ENCODE peak calls at places on chromosomes 12 and 14, in six cellular contexts. G, H, Q, W, P and I are unnamed samples.

GRCh38 chr12:51910168-51910567 is 2.9 kb downstream of the ACVRL1 start:
- DNase-seq in H (no peak), G (no peak), P (peak), W (no peak), Q (no peak), I (no peak)

GRCh38 chr14:96362071-96362964 is 823 bp downstream of the ATG2B start:
- DNase-seq in G (peak), Q (peak), W (peak), H (peak), P (peak), I (peak)

GRCh38 chr12:1842183-1842904 is 22.0 kb downstream of the LRTM2 start:
- DNase-seq in P (peak), H (no peak), G (peak), Q (peak), W (no peak), I (no peak)

GRCh38 chr12:27179399-27180214 is 64.5 kb upstream of the STK38L start:
- DNase-seq in G (no peak), H (no peak), W (no peak), Q (no peak), P (no peak), I (peak)

GRCh38 chr12:24378548-24379011 is 429.1 kb upstream of the SOX5 start:
- DNase-seq in H (peak), W (no peak), Q (no peak), P (no peak), G (no peak), I (no peak)

GRCh38 chr12:90909069-90909676 is 45.8 kb downstream of the CCER1 start:
- DNase-seq in G (no peak), Q (no peak), W (peak), P (no peak), H (peak), I (peak)

GRCh38 chr14:68757618-68758081 is 35.2 kb downstream of the ZFP36L1 start:
- DNase-seq in G (peak), H (no peak), P (no peak), Q (no peak), W (no peak), I (no peak)

GRCh38 chr14:39266589-39266870 is 32.8 kb downstream of the MIA2 start:
- DNase-seq in Q (peak), H (no peak), G (no peak), W (no peak), P (peak), I (no peak)

GRCh38 chr12:87930033-87930432 is 99.2 kb downstream of the C12orf50 start:
- DNase-seq in P (no peak), W (no peak), G (no peak), H (no peak), Q (no peak), I (no peak)

GRCh38 chr12:85688837-85689236 is 147.4 kb downstream of the RASSF9 start:
- DNase-seq in W (no peak), P (no peak), G (no peak), Q (no peak), H (peak), I (no peak)

GRCh38 chr14:105281354-105282097 is 19.3 kb downstream of the BRF1 start:
- DNase-seq in Q (no peak), G (no peak), H (peak), P (no peak), W (peak), I (no peak)

GRCh38 chr12:1544991-1545700 is 49.2 kb downstream of the FBXL14 start:
- DNase-seq in W (no peak), H (peak), P (no peak), G (no peak), Q (no peak), I (no peak)

DNA sequence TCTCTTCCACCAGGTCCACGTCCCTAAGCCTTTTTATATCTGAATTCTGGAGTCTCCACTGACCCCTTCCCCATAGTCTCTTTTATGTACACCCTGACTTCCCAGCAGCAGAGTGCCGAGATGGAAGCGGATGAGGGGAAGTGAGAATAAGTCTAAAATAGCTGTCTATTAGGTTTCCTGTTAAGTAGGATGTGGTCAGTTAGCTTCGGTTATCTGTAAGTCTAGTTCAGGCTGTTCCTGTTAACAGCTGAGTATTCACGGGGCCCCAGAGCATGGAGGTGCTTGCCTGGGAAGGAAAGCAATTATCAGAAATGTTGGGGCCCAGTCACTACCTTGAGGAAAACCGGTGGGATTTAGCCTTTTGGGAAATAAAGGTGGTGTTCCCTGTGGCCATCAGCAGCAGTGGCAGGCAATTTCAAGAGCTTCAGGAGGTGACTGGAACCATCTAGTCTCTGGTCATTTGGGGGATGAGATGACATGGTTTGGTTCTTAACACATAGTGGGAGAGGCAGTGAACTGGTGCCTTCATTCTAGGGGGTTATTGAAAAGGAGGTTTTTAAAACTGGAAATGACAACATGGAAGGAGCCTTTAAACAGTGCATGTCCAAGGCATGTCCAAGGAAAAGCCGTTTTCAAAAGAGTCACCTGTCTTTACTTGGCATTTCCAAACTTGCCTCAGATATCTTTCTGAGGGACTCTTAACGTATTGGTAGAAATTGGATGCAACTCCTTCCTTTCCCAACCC is 21.8 kb downstream of the CHST11 start:
- DNase-seq in W (no peak), Q (peak), H (no peak), P (no peak), G (peak), I (no peak)
- TF ChIP-seq POLR2AphosphoS5 in W (no peak), Q (peak), H (no peak), P (no peak), G (no peak), I (no peak)

GRCh38 chr12:104136577-104136976 is 1.4 kb downstream of the NFYB start:
- DNase-seq in W (no peak), G (no peak), P (no peak), Q (no peak), H (no peak), I (no peak)

GRCh38 chr12:104138747-104139186 is 757 bp upstream of the NFYB start:
- DNase-seq in Q (peak), P (peak), W (no peak), G (no peak), H (peak), I (no peak)

GRCh38 chr12:104137175-104137901 is 672 bp downstream of the NFYB start:
- DNase-seq in H (peak), P (peak), Q (peak), G (peak), W (peak), I (peak)

GRCh38 chr12:104134882-104135281 is 3.1 kb downstream of the NFYB start:
- DNase-seq in W (no peak), Q (no peak), G (no peak), P (no peak), H (no peak), I (no peak)

DNA sequence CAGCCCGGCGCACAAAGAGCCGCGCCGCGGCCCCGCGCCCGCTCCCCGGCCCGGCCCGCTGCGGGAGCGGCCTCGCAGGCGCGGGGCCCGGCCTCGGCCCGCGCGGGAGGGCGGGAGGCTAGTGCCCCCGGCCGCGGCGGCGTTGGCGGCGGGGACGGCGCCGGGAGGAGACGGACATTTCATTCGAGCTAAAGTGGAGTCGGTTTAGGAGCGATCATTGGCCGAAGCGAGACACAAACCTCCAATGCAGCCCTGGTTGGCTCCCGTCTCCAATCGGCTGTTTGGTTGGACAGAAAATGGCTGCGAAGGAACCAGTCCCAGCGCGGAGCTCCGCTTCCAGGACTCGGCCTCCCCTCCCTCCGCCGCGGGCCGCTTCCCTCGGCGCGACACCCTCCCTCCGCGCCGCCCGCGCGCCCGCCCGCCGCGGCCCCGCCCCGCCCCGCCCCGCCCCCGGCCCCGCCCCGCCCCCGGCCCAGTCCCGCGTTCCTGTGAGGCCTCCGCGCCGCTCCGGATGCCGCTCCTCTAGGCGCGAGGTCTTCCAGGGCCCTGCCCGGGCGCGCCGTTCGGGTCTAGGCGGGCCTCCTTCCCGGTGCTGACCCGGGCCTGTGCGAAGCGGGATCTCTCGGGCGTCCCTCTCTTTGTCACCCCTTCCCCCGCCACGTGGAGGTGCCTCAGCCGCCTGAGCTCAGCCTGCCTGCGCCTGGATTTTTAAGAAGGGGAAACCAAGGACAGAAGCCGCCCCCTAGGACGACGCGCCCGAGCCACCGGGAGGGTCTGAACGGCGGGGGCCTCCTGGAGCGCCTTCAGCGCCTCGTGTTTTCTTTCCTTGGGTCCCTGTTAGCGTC is at the start of gene NFYB:
- DNase-seq in P (peak), H (peak), Q (peak), G (peak), W (peak), I (peak)
- TF ChIP-seq POLR2AphosphoS5 in P (no peak), H (peak), Q (peak), G (peak), W (peak), I (peak)

GRCh38 chr14:80941241-80942157 is at the start of gene CEP128:
- DNase-seq in Q (peak), H (peak), P (peak), G (peak), W (peak), I (peak)
- TF ChIP-seq POLR2AphosphoS5 in Q (peak), H (peak), P (no peak), G (peak), W (peak), I (no peak)

DNA sequence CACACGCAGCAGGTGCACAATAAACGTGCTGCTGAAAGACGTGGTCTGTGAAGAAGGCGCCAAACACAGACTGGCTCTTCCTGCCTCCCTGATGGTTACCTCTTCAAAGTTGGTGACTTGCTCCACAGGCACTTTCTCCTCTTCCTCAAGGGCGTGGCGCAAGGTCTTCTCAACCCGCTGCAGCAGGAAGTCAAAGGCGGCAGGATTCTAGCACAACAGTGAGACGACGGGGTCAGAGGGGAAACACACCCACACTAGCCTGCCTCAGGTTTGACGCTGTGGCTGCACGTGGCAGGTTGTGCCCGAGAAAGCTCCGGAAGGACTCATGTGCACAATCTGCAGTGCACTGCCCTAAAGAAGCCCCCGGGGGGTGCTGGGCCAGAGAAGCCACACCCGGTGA is 15.0 kb downstream of the POLE start:
- DNase-seq in H (no peak), G (no peak), W (no peak), Q (no peak), P (no peak), I (no peak)
- TF ChIP-seq POLR2AphosphoS5 in H (no peak), G (peak), W (no peak), Q (no peak), P (no peak), I (no peak)

GRCh38 chr12:54413284-54414190 is 5.5 kb downstream of the ITGA5 start:
- DNase-seq in H (no peak), Q (peak), G (peak), P (peak), W (no peak), I (peak)

GRCh38 chr12:54412348-54412747 is 6.7 kb downstream of the ITGA5 start:
- DNase-seq in P (peak), H (no peak), Q (no peak), W (no peak), G (peak), I (no peak)

GRCh38 chr12:54409267-54409666 is 9.8 kb downstream of the ITGA5 start:
- DNase-seq in P (no peak), Q (no peak), G (no peak), H (no peak), W (no peak), I (no peak)

GRCh38 chr12:54412786-54413185 is 6.3 kb downstream of the ITGA5 start:
- DNase-seq in W (no peak), G (peak), H (no peak), Q (no peak), P (no peak), I (no peak)

GRCh38 chr12:54411398-54412241 is 7.4 kb downstream of the ITGA5 start:
- DNase-seq in Q (peak), W (no peak), P (peak), H (peak), G (peak), I (no peak)
- TF ChIP-seq POLR2AphosphoS5 in Q (no peak), W (no peak), P (no peak), H (no peak), G (no peak), I (no peak)

DNA sequence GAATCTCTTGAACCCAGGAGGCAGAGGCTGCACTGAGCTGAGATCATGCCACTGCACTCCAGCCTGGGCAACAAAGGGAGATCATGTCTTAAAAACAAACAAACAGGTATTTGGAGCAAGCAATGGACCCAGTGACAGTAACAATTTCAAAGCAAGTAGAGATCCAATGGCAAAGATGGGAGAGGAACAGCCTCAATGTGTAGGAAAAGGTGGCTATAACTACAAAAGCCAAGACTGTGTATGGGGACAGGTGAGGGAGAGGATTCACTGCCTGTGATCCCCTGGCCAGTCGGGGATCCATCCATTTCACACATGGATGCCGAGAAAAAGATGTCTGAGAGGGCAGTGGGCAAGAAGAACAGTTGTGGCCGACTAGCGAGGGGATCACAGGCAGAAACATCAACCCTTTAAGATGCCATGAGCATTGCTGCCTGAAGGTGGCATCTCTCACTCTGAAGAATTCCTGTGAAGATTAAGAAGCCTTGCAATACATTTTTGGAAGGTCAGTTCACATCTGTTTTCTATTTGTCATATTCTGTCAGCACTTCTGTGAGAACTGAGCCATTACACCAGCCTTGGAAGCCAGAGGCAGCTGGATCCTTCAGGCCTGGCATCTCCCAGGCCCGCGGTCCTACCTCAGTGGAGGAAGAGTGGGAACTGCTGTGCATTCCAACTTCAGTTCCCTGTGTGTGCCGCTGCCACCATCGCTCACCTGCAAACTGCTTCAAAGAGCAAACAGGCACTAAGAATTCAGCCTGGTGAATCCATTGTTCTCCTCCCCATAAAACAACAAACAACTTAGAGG is 54.5 kb upstream of the FRS2 start:
- DNase-seq in H (peak), G (no peak), Q (peak), W (peak), P (no peak), I (no peak)
- TF ChIP-seq POLR2AphosphoS5 in H (no peak), G (no peak), Q (peak), W (peak), P (no peak), I (no peak)

DNA sequence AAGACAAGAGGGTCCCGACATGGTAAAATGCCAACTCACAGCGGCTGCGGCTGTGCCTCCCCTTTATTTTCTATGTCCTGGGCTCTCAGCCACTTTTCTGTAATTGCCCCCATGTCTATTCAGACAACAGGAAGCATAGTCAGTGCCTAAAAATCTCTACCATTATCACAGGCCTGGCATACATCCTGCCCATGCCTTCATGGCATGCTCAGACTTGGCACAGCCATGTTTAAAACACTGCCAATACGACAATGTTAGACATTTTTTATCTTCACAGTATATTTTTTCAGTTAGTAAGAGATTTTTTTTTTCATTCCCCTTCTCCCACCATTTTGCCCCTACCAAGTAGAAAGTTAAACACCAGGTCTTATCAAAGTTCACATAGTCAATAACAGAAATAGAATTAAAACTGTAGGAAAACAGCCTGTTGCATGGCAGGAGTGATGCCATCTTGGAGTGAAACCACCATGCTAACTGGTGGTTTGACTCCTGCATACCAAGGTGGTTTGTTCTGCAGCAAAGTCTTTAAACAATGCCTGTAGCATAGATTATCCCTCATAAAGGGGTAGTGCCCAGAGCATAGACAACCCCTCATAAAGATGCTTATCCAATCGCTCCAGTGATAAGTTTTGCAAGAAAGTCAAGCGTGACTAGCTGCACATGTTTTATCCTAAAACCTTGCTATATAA is 18.9 kb upstream of the CERS5 start:
- DNase-seq in H (no peak), P (no peak), W (no peak), Q (no peak), G (no peak), I (no peak)
- TF ChIP-seq POLR2AphosphoS5 in H (no peak), P (no peak), W (no peak), Q (no peak), G (no peak), I (no peak)

DNA sequence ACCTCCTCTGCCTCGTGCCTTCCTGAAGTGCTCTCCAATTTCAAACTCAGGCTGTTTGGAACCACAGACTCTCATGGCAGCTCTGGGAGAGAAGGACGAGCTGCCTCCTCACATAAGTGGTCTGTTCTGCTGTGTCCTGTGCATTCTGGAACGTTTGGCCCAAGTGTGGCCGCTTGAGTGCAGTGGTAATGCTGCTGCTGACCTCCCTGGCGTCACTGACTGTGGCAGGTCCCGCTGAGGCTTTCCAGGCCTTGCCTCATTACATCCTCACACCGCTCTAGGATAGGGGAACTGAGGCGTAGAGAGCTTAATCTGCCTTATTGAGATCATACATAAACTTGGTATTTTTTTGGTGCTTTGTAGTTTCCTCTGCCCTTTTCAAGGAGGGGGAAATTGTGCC is 14.2 kb downstream of the CCDC92 start:
- DNase-seq in Q (no peak), G (no peak), P (no peak), H (no peak), W (no peak), I (no peak)
- TF ChIP-seq POLR2AphosphoS5 in Q (no peak), G (no peak), P (no peak), H (no peak), W (no peak), I (no peak)